ENCODE peak calls at places on chromosomes 11 and 22, in nine cellular contexts. P, B, C, L, M, U, E, N and S are unnamed samples. For H3K9me3 and H3K4me1, the result is how much of the 10 kb centered on the place peaks cover.

GRCh38 chr11:47928426-47928825 is 51.9 kb upstream of the PTPRJ start:
- DNase-seq in M (no peak), B (no peak), E (no peak), N (no peak), L (no peak), P (no peak), C (no peak), U (no peak), S (no peak)

GRCh38 chr11:72625746-72626636 is 48.2 kb downstream of the PDE2A start:
- DNase-seq in L (peak), N (peak), C (no peak), B (peak), M (peak), P (peak), E (no peak), U (no peak), S (no peak)

GRCh38 chr11:128859563-128860441 is 7.3 kb downstream of the KCNJ1 start:
- DNase-seq in P (peak), L (peak), B (peak), N (peak), C (peak), M (peak), E (peak), U (peak), S (no peak)

GRCh38 chr11:43845816-43846215 is 34.8 kb upstream of the ALKBH3 start:
- DNase-seq in P (no peak), M (no peak), U (no peak), N (no peak), E (no peak), C (no peak), B (no peak), L (no peak), S (no peak)

GRCh38 chr11:123292647-123293046 is 97.6 kb upstream of the CLMP start:
- DNase-seq in L (no peak), U (no peak), N (no peak), P (no peak), E (no peak), M (no peak), C (no peak), B (no peak), S (no peak)

GRCh38 chr11:135008001-135008405 is 596.0 kb upstream of the B3GAT1 start:
- DNase-seq in M (no peak), B (no peak), U (no peak), L (no peak), N (no peak), C (no peak), E (no peak), P (no peak), S (no peak)

GRCh38 chr11:133619397-133619796 is 87.1 kb upstream of the OPCML start:
- DNase-seq in C (no peak), B (no peak), E (no peak), U (no peak), M (no peak), L (no peak), P (no peak), N (no peak), S (no peak)

GRCh38 chr11:84291996-84292395 is 1005.8 kb upstream of the CCDC90B start:
- DNase-seq in E (no peak), N (no peak), C (no peak), B (no peak), P (peak), L (no peak), U (no peak), M (no peak), S (no peak)

GRCh38 chr11:101870510-101870909 is 44.3 kb upstream of the CEP126 start:
- DNase-seq in B (no peak), N (no peak), M (no peak), P (peak), L (no peak), U (no peak), E (no peak), C (no peak), S (no peak)

GRCh38 chr11:114082767-114083181 is 23.3 kb downstream of the ZBTB16 start:
- DNase-seq in C (no peak), B (no peak), L (no peak), P (no peak), U (no peak), M (peak), E (no peak), N (no peak), S (no peak)

GRCh38 chr11:55811067-55811466 is at the start of gene OR5L1:
- DNase-seq in U (no peak), B (no peak), N (no peak), L (no peak), P (no peak), M (no peak), C (no peak), E (no peak), S (no peak)

GRCh38 chr11:55806248-55806647 is 4.9 kb upstream of the OR5L1 start:
- DNase-seq in B (no peak), M (no peak), E (no peak), L (no peak), U (no peak), P (no peak), C (no peak), N (no peak), S (no peak)
- H3K9me3 ChIP-seq in B (under half), M (under half), E (under half), L (under half), U (under half), P (under half), C (under half), N (under half), S (under half)

DNA sequence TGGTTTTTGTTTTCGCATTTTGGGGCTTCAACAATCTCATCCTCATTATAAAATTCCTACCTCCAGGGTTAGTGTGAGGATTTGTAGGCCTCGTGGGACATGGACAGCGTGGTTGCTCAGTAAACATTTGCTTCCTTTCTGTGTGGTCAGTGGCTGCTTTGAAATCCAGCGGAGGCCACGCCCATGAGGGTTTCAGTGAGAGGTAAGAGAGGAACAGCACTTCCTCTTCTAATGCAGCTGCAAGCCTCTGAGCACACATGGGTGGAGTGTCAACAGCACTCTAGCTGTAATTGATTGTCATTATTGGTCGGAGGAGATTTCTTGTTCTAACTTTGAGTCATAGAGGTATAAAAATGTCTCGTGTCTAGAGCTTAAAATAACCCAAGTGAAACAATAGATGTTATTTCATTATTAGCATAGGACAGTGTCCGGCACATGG is 6.0 kb upstream of the ARHGAP42 start:
- DNase-seq in M (no peak), L (peak), P (peak), N (peak), B (peak), E (no peak), U (peak), C (no peak), S (peak)
- H3K27ac ChIP-seq in M (no peak), L (no peak), P (no peak), N (no peak), B (no peak), E (no peak), U (no peak), C (no peak), S (no peak)

DNA sequence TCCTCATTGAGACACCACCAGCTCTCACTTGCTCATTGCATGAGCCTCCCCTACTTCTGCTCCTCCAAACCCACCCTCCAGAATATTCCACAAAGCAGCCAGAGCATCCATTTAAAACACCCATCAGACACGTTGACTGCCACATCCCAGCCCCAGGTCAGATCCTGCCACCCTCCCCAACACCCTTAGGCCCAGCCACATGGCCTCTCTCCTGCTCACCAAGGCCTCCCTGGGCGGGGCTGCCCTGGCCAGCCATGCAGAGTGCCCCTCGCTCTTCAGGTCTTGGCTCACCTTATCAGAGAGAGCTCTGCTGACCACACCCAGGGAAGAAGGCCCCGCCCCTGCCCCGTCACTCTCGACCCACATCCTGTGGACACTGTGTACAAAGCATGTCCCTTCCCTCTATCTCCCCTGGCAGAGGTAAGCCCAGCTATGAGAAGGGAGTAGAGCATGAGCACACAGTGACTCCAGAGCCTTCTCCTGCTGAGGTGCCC is 106.8 kb downstream of the MICAL3 start:
- DNase-seq in E (no peak), C (no peak), M (no peak), L (no peak), B (no peak), P (no peak), U (no peak), N (no peak), S (no peak)
- H3K4me1 ChIP-seq in E (under half), C (under half), M (under half), L (under half), B (half or more), P (under half), U (under half), N (under half), S (half or more)

DNA sequence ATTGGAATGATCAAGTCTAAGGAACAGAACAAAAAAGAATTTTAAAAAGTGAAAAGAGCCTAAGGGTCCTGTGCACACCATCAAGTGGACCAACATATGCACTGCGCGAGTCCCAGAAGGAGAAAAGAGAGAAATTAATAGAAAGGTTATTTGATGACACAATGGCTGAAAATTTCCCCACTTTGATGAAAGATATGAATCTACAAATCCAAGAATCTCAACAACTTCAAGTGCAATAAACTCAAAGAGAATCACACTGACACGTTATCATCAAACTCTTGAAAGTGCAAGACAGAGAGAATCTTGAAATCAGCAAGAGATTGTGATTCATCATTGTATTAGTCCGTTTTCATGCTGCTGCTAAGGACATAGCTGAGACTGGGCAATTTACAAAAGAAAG is 230.8 kb downstream of the ADAMTS15 start:
- DNase-seq in P (no peak), L (no peak), M (no peak), B (no peak), E (no peak), C (no peak), U (no peak), N (no peak), S (no peak)
- H3K9me3 ChIP-seq in P (under half), L (under half), M (under half), B (under half), E (under half), C (under half), U (under half), N (under half), S (under half)

GRCh38 chr11:96228911-96229310 is 114.1 kb downstream of the MAML2 start:
- DNase-seq in B (no peak), P (no peak), N (no peak), C (no peak), L (no peak), E (no peak), M (no peak), U (no peak), S (no peak)
- H3K27ac ChIP-seq in B (peak), P (peak), N (peak), C (no peak), L (peak), E (peak), M (peak), U (no peak), S (peak)

DNA sequence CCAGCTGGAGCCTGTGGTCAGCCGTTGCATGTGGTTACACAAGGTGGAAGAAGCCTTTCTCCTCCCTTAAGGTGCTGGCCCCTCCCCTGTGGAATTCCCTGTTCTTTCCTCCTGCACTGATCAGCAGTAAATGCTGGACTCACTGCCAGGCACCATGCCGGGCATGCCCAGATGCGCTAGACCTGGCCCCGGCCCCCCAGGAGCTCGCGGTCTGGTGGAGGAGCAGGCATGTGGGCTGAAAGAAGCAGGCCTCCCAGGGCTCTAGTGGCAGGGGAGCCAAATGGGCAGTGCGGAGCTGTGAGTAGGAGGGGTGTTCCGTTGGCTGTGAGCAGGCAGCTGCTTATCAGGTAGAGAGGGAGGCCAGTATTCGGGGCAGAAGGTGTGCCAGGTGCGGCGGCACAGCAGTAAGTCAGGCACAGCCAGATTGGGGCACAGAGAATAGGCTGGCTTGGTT is 10.2 kb downstream of the DGKZ start:
- DNase-seq in U (no peak), N (no peak), B (peak), L (peak), E (no peak), C (peak), P (no peak), M (peak), S (no peak)
- H3K4me1 ChIP-seq in U (under half), N (under half), B (half or more), L (half or more), E (under half), C (half or more), P (under half), M (under half), S (under half)

GRCh38 chr22:45903355-45904149 is 73.4 kb downstream of the WNT7B start:
- DNase-seq in U (no peak), B (no peak), C (no peak), M (peak), L (peak), E (no peak), N (peak), P (peak), S (peak)
- H3K9me3 ChIP-seq in U (under half), B (under half), C (under half), M (under half), L (under half), E (under half), N (under half), P (under half), S (under half)

GRCh38 chr11:111302298-111302697 is 4.0 kb downstream of the POU2AF3 start:
- DNase-seq in E (no peak), P (no peak), B (peak), M (no peak), U (peak), L (peak), N (no peak), C (no peak), S (no peak)
- H3K27ac ChIP-seq in E (peak), P (no peak), B (peak), M (peak), U (peak), L (peak), N (no peak), C (no peak), S (no peak)

DNA sequence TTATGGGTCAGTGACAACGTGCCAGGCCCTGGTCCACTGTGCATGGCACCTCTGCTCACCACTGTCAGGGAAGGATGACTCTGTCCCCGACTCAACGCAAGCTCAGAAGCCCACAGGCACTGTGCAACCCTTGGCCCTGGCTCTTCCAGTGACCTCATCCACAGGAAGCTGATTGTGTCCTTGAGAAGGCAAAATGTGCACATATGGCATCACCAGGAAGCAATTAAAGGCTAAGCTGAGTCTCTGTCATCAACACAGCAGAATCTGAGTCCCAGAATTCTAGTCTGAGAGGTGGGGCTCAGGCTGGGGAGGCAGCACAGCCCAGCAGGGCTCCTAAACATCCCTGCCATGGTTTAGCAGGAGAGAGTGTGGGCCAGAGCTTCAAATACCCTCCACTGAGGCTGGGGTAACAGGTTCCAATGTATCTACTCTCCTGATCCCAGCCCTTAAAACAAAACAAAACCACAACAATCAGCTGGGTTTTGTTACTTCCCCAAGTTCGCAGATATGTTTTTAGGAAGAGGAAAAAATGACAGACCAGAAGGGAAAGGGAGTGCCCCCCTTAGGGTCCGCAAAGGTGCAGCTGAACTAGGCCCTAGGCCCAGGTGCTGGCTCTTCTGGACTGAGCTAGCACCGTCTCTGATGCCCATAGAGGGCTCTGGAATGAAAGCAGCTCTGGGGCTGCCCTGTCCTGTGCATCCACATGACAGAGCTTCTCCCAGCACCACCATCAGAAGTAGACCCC is 33.5 kb upstream of the GNAZ start:
- DNase-seq in P (no peak), M (no peak), E (no peak), U (no peak), C (no peak), N (peak), B (no peak), L (no peak), S (peak)
- H3K4me1 ChIP-seq in P (under half), M (under half), E (under half), U (under half), C (under half), N (under half), B (under half), L (under half), S (under half)

DNA sequence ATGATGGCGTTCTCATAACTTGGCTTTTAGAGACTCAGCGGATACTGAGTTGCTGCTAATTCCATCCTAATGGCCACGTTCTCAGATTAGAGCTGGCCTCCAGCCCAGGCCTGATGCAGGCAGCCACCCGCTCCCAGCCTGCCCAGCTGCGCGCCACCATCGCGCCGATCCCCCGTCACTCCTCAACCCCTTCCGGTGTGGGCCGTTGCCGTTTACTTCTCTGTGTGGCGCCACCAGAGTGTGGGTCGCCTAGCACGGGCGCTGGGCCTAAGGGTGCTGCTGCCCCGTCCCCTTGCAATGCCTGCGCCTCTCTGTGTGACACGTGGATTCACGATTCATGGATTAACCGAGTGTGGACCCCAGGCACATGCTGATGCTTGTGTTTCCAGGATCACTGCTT is 1116.0 kb downstream of the BRD1 start:
- DNase-seq in L (no peak), U (no peak), B (no peak), C (no peak), N (no peak), P (no peak), M (no peak), E (peak), S (no peak)
- H3K9me3 ChIP-seq in L (under half), U (under half), B (under half), C (under half), N (under half), P (under half), M (under half), E (under half), S (under half)